ENCODE peak calls at places on chromosome 19, in nine cellular contexts. P is right atrium auricular region; W is NCI-H510A; R is cardiac muscle cell; B is stimulated activated CD4-positive, alpha-beta T cell treated with anti-CD3 and anti-CD28 coated beads, Interleukin-4, amount 100 ng/mL, for 4 hours; G is AG08395; D is nucleus accumbens; Y is psoas muscle; F is nephron progenitor cell. E is an unnamed sample.

GRCh38 chr19:17078920-17079709 is 3.5 kb downstream of the MYO9B start:
- DNase-seq in P (no peak), W (no peak), R (no peak), B (no peak), G (no peak), D (peak), Y (no peak), F (no peak), E (no peak)

GRCh38 chr19:3115916-3116602 is 19.8 kb upstream of the GNA15 start:
- DNase-seq in P (no peak), W (no peak), R (no peak), B (no peak), G (no peak), D (no peak), Y (peak), F (no peak), E (no peak)

GRCh38 chr19:34639491-34640085 is 37.4 kb downstream of the SCGB2B2 start:
- DNase-seq in P (no peak), W (no peak), R (peak), B (peak), G (peak), D (no peak), Y (no peak), F (peak), E (peak)

GRCh38 chr19:17973759-17974158 is 6.9 kb downstream of the KCNN1 start:
- DNase-seq in P (no peak), W (no peak), R (no peak), B (no peak), G (no peak), D (no peak), Y (no peak), F (no peak), E (no peak)

GRCh38 chr19:4908311-4908710 is 990 bp upstream of the UHRF1 start:
- DNase-seq in P (no peak), W (no peak), R (no peak), B (no peak), G (no peak), D (no peak), Y (no peak), F (peak), E (no peak)

GRCh38 chr19:33627526-33627925 is 5.8 kb downstream of the CHST8 start:
- DNase-seq in P (no peak), W (no peak), R (no peak), B (no peak), G (no peak), D (no peak), Y (no peak), F (no peak), E (no peak)

GRCh38 chr19:6737873-6738725 is 719 bp upstream of the GPR108 start:
- DNase-seq in P (peak), W (peak), R (peak), B (peak), G (peak), D (peak), Y (peak), F (peak), E (peak)

GRCh38 chr19:34985249-34986022 is 14.7 kb upstream of the GRAMD1A start:
- DNase-seq in P (peak), W (no peak), R (no peak), B (no peak), G (peak), D (no peak), Y (peak), F (no peak), E (no peak)

GRCh38 chr19:49489601-49490167 is 2.3 kb downstream of the RPL13A start:
- DNase-seq in P (no peak), W (no peak), R (no peak), B (no peak), G (no peak), D (no peak), Y (no peak), F (no peak), E (no peak)

GRCh38 chr19:50500753-50501151 is 10.2 kb downstream of the JOSD2 start:
- DNase-seq in P (no peak), W (no peak), R (peak), B (no peak), G (no peak), D (no peak), Y (peak), F (no peak), E (no peak)

GRCh38 chr19:6402834-6403608 is 10.1 kb upstream of the GTF2F1 start:
- DNase-seq in P (no peak), W (no peak), R (no peak), B (no peak), G (peak), D (peak), Y (no peak), F (peak), E (peak)

GRCh38 chr19:32195706-32196610 is 149.5 kb upstream of the ZNF507 start:
- DNase-seq in P (no peak), W (no peak), R (no peak), B (no peak), G (no peak), D (no peak), Y (no peak), F (no peak), E (no peak)